ENCODE peak calls at places on chromosomes 5 and 9, in five cellular contexts. P is K562, F is A549, L is tibial nerve, E is sigmoid colon. H is an unnamed sample.

GRCh38 chr9:16396389-16396788 is 474.1 kb downstream of the BNC2 start:
- DNase-seq in P (no peak), F (no peak), L (no peak), E (no peak), H (no peak)

GRCh38 chr9:99350461-99350860 is 128.4 kb downstream of the SEC61B start:
- DNase-seq in P (no peak), F (no peak), L (no peak), E (no peak), H (no peak)

GRCh38 chr9:86491634-86492266 is 137.5 kb upstream of the TUT7 start:
- DNase-seq in P (no peak), F (no peak), L (no peak), E (no peak), H (no peak)

GRCh38 chr5:1681955-1682354 is 117.7 kb downstream of the MRPL36 start:
- DNase-seq in P (no peak), F (no peak), L (no peak), E (no peak), H (no peak)

GRCh38 chr5:2415678-2416077 is 335.8 kb downstream of the IRX2 start:
- DNase-seq in P (peak; percentile 42), F (no peak), L (no peak), E (no peak), H (no peak)

GRCh38 chr9:32218100-32218767 is 166.2 kb upstream of the ACO1 start:
- DNase-seq in P (no peak), F (no peak), L (no peak), E (no peak), H (no peak)

GRCh38 chr5:1503301-1504243 is 20.2 kb downstream of the LPCAT1 start:
- DNase-seq in P (peak; percentile 65), F (no peak), L (peak; percentile 50), E (no peak), H (peak; percentile 46)

GRCh38 chr5:143186623-143187022 is 216.9 kb downstream of the NR3C1 start:
- DNase-seq in P (no peak), F (no peak), L (no peak), E (no peak), H (no peak)

GRCh38 chr5:55897206-55897894 is 46.2 kb downstream of the IL31RA start:
- DNase-seq in P (no peak), F (no peak), L (no peak), E (no peak), H (no peak)

GRCh38 chr9:126844085-126844484 is 16.4 kb upstream of the ZBTB34 start:
- DNase-seq in P (no peak), F (no peak), L (no peak), E (no peak), H (no peak)

GRCh38 chr5:128645582-128645981 is 107.5 kb upstream of the FBN2 start:
- DNase-seq in P (no peak), F (no peak), L (no peak), E (no peak), H (no peak)

GRCh38 chr5:135324897-135325650 is 74.0 kb downstream of the MACROH2A1 start:
- DNase-seq in P (peak; percentile 53), F (no peak), L (no peak), E (no peak), H (no peak)

GRCh38 chr5:142716963-142717362 is 31.1 kb upstream of the FGF1 start:
- DNase-seq in P (peak; percentile 35), F (peak; percentile 73), L (peak; percentile 51), E (no peak), H (peak; percentile 52)

GRCh38 chr5:32231241-32231640 is 57.1 kb upstream of the GOLPH3 start:
- DNase-seq in P (no peak), F (no peak), L (no peak), E (no peak), H (no peak)

GRCh38 chr5:43839218-43839617 is 236.2 kb downstream of the NNT start:
- DNase-seq in P (no peak), F (no peak), L (no peak), E (no peak), H (no peak)

GRCh38 chr5:172150514-172151425 is 37.3 kb downstream of the STK10 start:
- DNase-seq in P (peak; percentile 54), F (no peak), L (peak; percentile 44), E (peak; percentile 79), H (peak; percentile 49)

GRCh38 chr9:79432485-79432884 is 139.3 kb upstream of the TLE4 start:
- DNase-seq in P (no peak), F (peak; percentile 12), L (no peak), E (no peak), H (no peak)

GRCh38 chr5:78811121-78811832 is 162.7 kb upstream of the LHFPL2 start:
- DNase-seq in P (no peak), F (no peak), L (no peak), E (no peak), H (no peak)

GRCh38 chr5:61262080-61262479 is 70.0 kb upstream of the ZSWIM6 start:
- DNase-seq in P (no peak), F (no peak), L (no peak), E (no peak), H (no peak)

GRCh38 chr5:180027449-180028089 is 44.0 kb downstream of the RNF130 start:
- DNase-seq in P (no peak), F (no peak), L (no peak), E (no peak), H (no peak)

GRCh38 chr5:90379652-90380051 is 29.9 kb downstream of the CETN3 start:
- DNase-seq in P (no peak), F (no peak), L (no peak), E (no peak), H (no peak)

GRCh38 chr9:113566011-113566711 is 102.6 kb downstream of the RGS3 start:
- DNase-seq in P (no peak), F (no peak), L (no peak), E (peak; percentile 64), H (no peak)

GRCh38 chr9:70324963-70325362 is 66.2 kb downstream of the SMC5 start:
- DNase-seq in P (no peak), F (no peak), L (no peak), E (no peak), H (no peak)

GRCh38 chr5:143008809-143009521 is 238.8 kb downstream of the ARHGAP26 start:
- DNase-seq in P (no peak), F (no peak), L (peak; percentile 50), E (no peak), H (peak; percentile 31)

GRCh38 chr9:124293712-124294504 is 36.2 kb downstream of the NEK6 start:
- DNase-seq in P (no peak), F (no peak), L (no peak), E (no peak), H (no peak)

GRCh38 chr9:125650271-125650737 is 56.7 kb downstream of the MAPKAP1 start:
- DNase-seq in P (no peak), F (no peak), L (no peak), E (no peak), H (no peak)

GRCh38 chr9:124054671-124055212 is 43.2 kb downstream of the LHX2 start:
- DNase-seq in P (peak; percentile 47), F (peak; percentile 36), L (no peak), E (no peak), H (no peak)

GRCh38 chr9:124045830-124046177 is 34.2 kb downstream of the LHX2 start:
- DNase-seq in P (no peak), F (no peak), L (no peak), E (no peak), H (no peak)

GRCh38 chr5:14286574-14287399 is 143.6 kb downstream of the TRIO start:
- DNase-seq in P (no peak), F (no peak), L (no peak), E (no peak), H (no peak)

GRCh38 chr9:114930063-114930812 is at the start of gene TNFSF8:
- DNase-seq in P (no peak), F (no peak), L (no peak), E (no peak), H (peak; percentile 36)

GRCh38 chr5:151037561-151038291 is 17.3 kb downstream of the GPX3 start:
- DNase-seq in P (no peak), F (no peak), L (peak; percentile 55), E (peak; percentile 81), H (no peak)

DNA sequence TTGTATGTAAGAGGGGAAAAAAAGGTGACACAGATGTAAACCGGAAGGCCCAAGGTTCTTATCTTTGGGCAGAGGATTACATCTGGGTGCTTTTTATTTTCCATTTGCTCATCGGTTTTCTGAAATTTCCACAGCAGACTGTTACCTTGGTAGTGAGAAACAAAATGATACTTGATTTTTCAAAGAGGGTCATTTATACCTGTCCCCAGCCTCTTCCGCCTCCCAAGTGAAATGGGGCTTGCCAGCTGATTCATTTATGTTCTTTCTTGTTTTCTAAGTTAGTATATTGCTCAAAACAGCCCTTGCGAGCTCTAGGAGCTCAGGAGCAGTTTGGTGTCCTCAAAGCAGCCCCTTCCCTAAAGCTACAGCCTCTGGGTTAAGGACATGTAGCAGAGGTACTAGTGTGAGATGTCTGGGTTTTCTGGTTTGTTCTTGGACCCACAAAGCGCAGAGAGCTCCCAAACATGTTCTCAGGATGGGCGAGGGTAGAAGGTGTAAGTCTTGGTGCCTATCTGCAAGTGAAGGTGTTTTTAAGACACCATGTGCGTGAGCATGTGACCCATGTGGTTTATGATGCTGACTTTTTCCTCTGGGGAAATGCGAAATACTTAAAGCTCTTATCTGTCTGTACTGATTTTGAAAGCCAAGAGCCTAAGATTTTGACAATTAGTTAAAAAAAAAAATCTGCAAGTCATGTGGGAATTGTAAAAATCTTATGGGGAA is 38.3 kb downstream of the DAPK1 start:
- DNase-seq in P (peak; percentile 34), F (no peak), L (no peak), E (no peak), H (no peak)
- TF ChIP-seq EP300 in P (peak; percentile 40), F (no peak), L (no peak), E (no peak), H (no peak)

DNA sequence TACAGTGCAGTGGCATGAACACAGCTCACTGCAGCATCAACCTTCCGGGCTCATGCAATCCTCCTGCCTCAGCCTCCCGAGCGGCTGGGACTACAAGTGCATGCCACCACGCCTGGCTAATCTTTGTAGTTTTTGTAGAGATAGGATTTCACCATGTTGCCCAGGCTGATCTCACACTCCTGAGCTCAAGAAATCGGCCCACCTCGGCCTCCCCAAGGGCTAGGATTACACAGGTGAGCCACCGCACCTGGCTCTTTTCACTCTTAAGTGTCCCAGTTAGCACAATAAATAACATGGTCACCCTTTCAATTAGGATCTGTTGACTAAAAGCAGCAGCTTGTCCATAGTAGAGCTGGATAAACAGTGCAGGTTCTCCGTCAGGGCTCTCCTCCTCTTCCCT is 1.4 kb downstream of the CDK5RAP2 start:
- DNase-seq in P (no peak), F (no peak), L (no peak), E (no peak), H (no peak)
- H3K4me3 ChIP-seq in P (peak overlapping the region; percentile 83), F (peak overlapping the region; percentile 82), L (no peak overlapping the region), E (no peak overlapping the region), H (peak overlapping the region; percentile 94)

GRCh38 chr9:135244271-135244691 is 156.8 kb downstream of the OLFM1 start:
- DNase-seq in P (no peak), F (no peak), L (no peak), E (peak; percentile 60), H (peak; percentile 87)
- H3K9me3 ChIP-seq in P (no peaks in the 10 kb centered on the region), F (no peaks in the 10 kb centered on the region), L (no peaks in the 10 kb centered on the region), E (no peaks in the 10 kb centered on the region), H (no peaks in the 10 kb centered on the region)

GRCh38 chr5:40634154-40634553 is 45.6 kb upstream of the PTGER4 start:
- DNase-seq in P (no peak), F (no peak), L (no peak), E (no peak), H (no peak)

GRCh38 chr5:40630166-40630565 is 49.5 kb upstream of the PTGER4 start:
- DNase-seq in P (no peak), F (no peak), L (no peak), E (no peak), H (no peak)

GRCh38 chr5:40634593-40634992 is 45.1 kb upstream of the PTGER4 start:
- DNase-seq in P (no peak), F (no peak), L (no peak), E (no peak), H (no peak)

GRCh38 chr5:40628428-40628827 is 51.3 kb upstream of the PTGER4 start:
- DNase-seq in P (no peak), F (no peak), L (peak; percentile 17), E (no peak), H (no peak)

GRCh38 chr5:40631236-40631635 is 48.5 kb upstream of the PTGER4 start:
- DNase-seq in P (no peak), F (no peak), L (no peak), E (no peak), H (no peak)
- TF ChIP-seq EP300 in P (no peak), F (no peak), L (no peak), E (no peak), H (no peak)

H was measured in stomach.